ENCODE peak calls at places on chromosome 9, in nine cellular contexts. One of them, this sample, is unnamed.

GRCh38 chr9:131754846-131755245 is 15.0 kb upstream of the RAPGEF1 start:
- DNase-seq in caudate nucleus: no peak
- DNase-seq in M059J: no peak
- DNase-seq in germinal center: no peak
- DNase-seq in hypothalamus: no peak
- DNase-seq in G401: no peak
- DNase-seq in frontal cortex: no peak
- DNase-seq in NT2/D1: no peak
- DNase-seq in naive thymus-derived CD8-positive, alpha-beta T cell: no peak
- DNase-seq in this sample: no peak

GRCh38 chr9:105238302-105238701 is 6.1 kb upstream of the SLC44A1 start:
- DNase-seq in caudate nucleus: no peak
- DNase-seq in M059J: no peak
- DNase-seq in germinal center: no peak
- DNase-seq in hypothalamus: no peak
- DNase-seq in G401: no peak
- DNase-seq in frontal cortex: no peak
- DNase-seq in NT2/D1: no peak
- DNase-seq in naive thymus-derived CD8-positive, alpha-beta T cell: no peak
- DNase-seq in this sample: no peak

GRCh38 chr9:120583958-120584369 is 4.0 kb upstream of the CDK5RAP2 start:
- DNase-seq in caudate nucleus: no peak
- DNase-seq in M059J: peak; percentile 99
- DNase-seq in germinal center: peak; percentile 76
- DNase-seq in hypothalamus: peak; percentile 51
- DNase-seq in G401: no peak
- DNase-seq in frontal cortex: peak; percentile 68
- DNase-seq in NT2/D1: no peak
- DNase-seq in naive thymus-derived CD8-positive, alpha-beta T cell: peak; percentile 14
- DNase-seq in this sample: peak; percentile 78

GRCh38 chr9:17423681-17424011 is 155.2 kb upstream of the SH3GL2 start:
- DNase-seq in caudate nucleus: no peak
- DNase-seq in M059J: no peak
- DNase-seq in germinal center: no peak
- DNase-seq in hypothalamus: no peak
- DNase-seq in G401: no peak
- DNase-seq in frontal cortex: no peak
- DNase-seq in NT2/D1: no peak
- DNase-seq in naive thymus-derived CD8-positive, alpha-beta T cell: no peak
- DNase-seq in this sample: no peak

GRCh38 chr9:33007755-33008154 is 6.3 kb upstream of the APTX start:
- DNase-seq in caudate nucleus: no peak
- DNase-seq in M059J: no peak
- DNase-seq in germinal center: no peak
- DNase-seq in hypothalamus: no peak
- DNase-seq in G401: no peak
- DNase-seq in frontal cortex: no peak
- DNase-seq in NT2/D1: no peak
- DNase-seq in naive thymus-derived CD8-positive, alpha-beta T cell: no peak
- DNase-seq in this sample: no peak

GRCh38 chr9:78666818-78667429 is 370.0 kb downstream of the PSAT1 start:
- DNase-seq in caudate nucleus: no peak
- DNase-seq in M059J: peak; percentile 70
- DNase-seq in germinal center: no peak
- DNase-seq in hypothalamus: no peak
- DNase-seq in G401: no peak
- DNase-seq in frontal cortex: no peak
- DNase-seq in NT2/D1: no peak
- DNase-seq in naive thymus-derived CD8-positive, alpha-beta T cell: no peak
- DNase-seq in this sample: no peak

GRCh38 chr9:34628656-34629491 is at the start of gene ARID3C:
- DNase-seq in caudate nucleus: no peak
- DNase-seq in M059J: peak; percentile 17
- DNase-seq in germinal center: peak; percentile 62
- DNase-seq in hypothalamus: no peak
- DNase-seq in G401: peak; percentile 27
- DNase-seq in frontal cortex: no peak
- DNase-seq in NT2/D1: no peak
- DNase-seq in naive thymus-derived CD8-positive, alpha-beta T cell: no peak
- DNase-seq in this sample: no peak

GRCh38 chr9:92774274-92774673 is 9.6 kb upstream of the BICD2 start:
- DNase-seq in caudate nucleus: no peak
- DNase-seq in M059J: peak; percentile 87
- DNase-seq in germinal center: no peak
- DNase-seq in hypothalamus: no peak
- DNase-seq in G401: no peak
- DNase-seq in frontal cortex: no peak
- DNase-seq in NT2/D1: no peak
- DNase-seq in naive thymus-derived CD8-positive, alpha-beta T cell: no peak
- DNase-seq in this sample: peak; percentile 23

GRCh38 chr9:127917603-127918002 is 762 bp upstream of the ST6GALNAC4 start:
- DNase-seq in caudate nucleus: no peak
- DNase-seq in M059J: no peak
- DNase-seq in germinal center: peak; percentile 84
- DNase-seq in hypothalamus: no peak
- DNase-seq in G401: no peak
- DNase-seq in frontal cortex: no peak
- DNase-seq in NT2/D1: no peak
- DNase-seq in naive thymus-derived CD8-positive, alpha-beta T cell: no peak
- DNase-seq in this sample: no peak

GRCh38 chr9:126125577-126125976 is 201.1 kb upstream of the MVB12B start:
- DNase-seq in caudate nucleus: no peak
- DNase-seq in M059J: no peak
- DNase-seq in germinal center: no peak
- DNase-seq in hypothalamus: no peak
- DNase-seq in G401: no peak
- DNase-seq in frontal cortex: no peak
- DNase-seq in NT2/D1: no peak
- DNase-seq in naive thymus-derived CD8-positive, alpha-beta T cell: no peak
- DNase-seq in this sample: no peak

GRCh38 chr9:123225995-123226394 is 42.4 kb downstream of the STRBP start:
- DNase-seq in caudate nucleus: no peak
- DNase-seq in M059J: peak; percentile 10
- DNase-seq in germinal center: no peak
- DNase-seq in hypothalamus: no peak
- DNase-seq in G401: no peak
- DNase-seq in frontal cortex: no peak
- DNase-seq in NT2/D1: no peak
- DNase-seq in naive thymus-derived CD8-positive, alpha-beta T cell: no peak
- DNase-seq in this sample: no peak

GRCh38 chr9:106869028-106869427 is 6.1 kb downstream of the ZNF462 start:
- DNase-seq in caudate nucleus: no peak
- DNase-seq in M059J: peak; percentile 21
- DNase-seq in germinal center: no peak
- DNase-seq in hypothalamus: no peak
- DNase-seq in G401: no peak
- DNase-seq in frontal cortex: no peak
- DNase-seq in NT2/D1: no peak
- DNase-seq in naive thymus-derived CD8-positive, alpha-beta T cell: no peak
- DNase-seq in this sample: no peak

GRCh38 chr9:81490605-81491331 is 198.6 kb downstream of the TLE1 start:
- DNase-seq in caudate nucleus: no peak
- DNase-seq in M059J: peak; percentile 95
- DNase-seq in germinal center: no peak
- DNase-seq in hypothalamus: no peak
- DNase-seq in G401: no peak
- DNase-seq in frontal cortex: no peak
- DNase-seq in NT2/D1: no peak
- DNase-seq in naive thymus-derived CD8-positive, alpha-beta T cell: no peak
- DNase-seq in this sample: no peak

GRCh38 chr9:95070549-95071021 is 246.9 kb downstream of the FANCC start:
- DNase-seq in caudate nucleus: no peak
- DNase-seq in M059J: no peak
- DNase-seq in germinal center: no peak
- DNase-seq in hypothalamus: no peak
- DNase-seq in G401: no peak
- DNase-seq in frontal cortex: no peak
- DNase-seq in NT2/D1: no peak
- DNase-seq in naive thymus-derived CD8-positive, alpha-beta T cell: no peak
- DNase-seq in this sample: no peak

GRCh38 chr9:128360826-128361225 is 10.3 kb upstream of the URM1 start:
- DNase-seq in caudate nucleus: no peak
- DNase-seq in M059J: no peak
- DNase-seq in germinal center: no peak
- DNase-seq in hypothalamus: no peak
- DNase-seq in G401: no peak
- DNase-seq in frontal cortex: no peak
- DNase-seq in NT2/D1: no peak
- DNase-seq in naive thymus-derived CD8-positive, alpha-beta T cell: no peak
- DNase-seq in this sample: no peak

GRCh38 chr9:121298689-121299112 is 30.7 kb downstream of the GSN start:
- DNase-seq in caudate nucleus: no peak
- DNase-seq in M059J: no peak
- DNase-seq in germinal center: peak; percentile 60
- DNase-seq in hypothalamus: no peak
- DNase-seq in G401: no peak
- DNase-seq in frontal cortex: no peak
- DNase-seq in NT2/D1: no peak
- DNase-seq in naive thymus-derived CD8-positive, alpha-beta T cell: no peak
- DNase-seq in this sample: no peak

GRCh38 chr9:132647355-132647754 is 22.4 kb downstream of the DDX31 start:
- DNase-seq in caudate nucleus: no peak
- DNase-seq in M059J: peak; percentile 100
- DNase-seq in germinal center: no peak
- DNase-seq in hypothalamus: no peak
- DNase-seq in G401: no peak
- DNase-seq in frontal cortex: no peak
- DNase-seq in NT2/D1: no peak
- DNase-seq in naive thymus-derived CD8-positive, alpha-beta T cell: no peak
- DNase-seq in this sample: no peak

GRCh38 chr9:126690431-126691051 is 76.8 kb downstream of the LMX1B start:
- DNase-seq in caudate nucleus: no peak
- DNase-seq in M059J: no peak
- DNase-seq in germinal center: peak; percentile 62
- DNase-seq in hypothalamus: no peak
- DNase-seq in G401: no peak
- DNase-seq in frontal cortex: no peak
- DNase-seq in NT2/D1: no peak
- DNase-seq in naive thymus-derived CD8-positive, alpha-beta T cell: peak; percentile 33
- DNase-seq in this sample: peak; percentile 29

GRCh38 chr9:114161518-114161917 is 6.2 kb downstream of the COL27A1 start:
- DNase-seq in caudate nucleus: no peak
- DNase-seq in M059J: no peak
- DNase-seq in germinal center: no peak
- DNase-seq in hypothalamus: no peak
- DNase-seq in G401: no peak
- DNase-seq in frontal cortex: no peak
- DNase-seq in NT2/D1: no peak
- DNase-seq in naive thymus-derived CD8-positive, alpha-beta T cell: no peak
- DNase-seq in this sample: no peak

GRCh38 chr9:128633057-128633456 is 23.6 kb downstream of the DYNC2I2 start:
- DNase-seq in caudate nucleus: no peak
- DNase-seq in M059J: no peak
- DNase-seq in germinal center: no peak
- DNase-seq in hypothalamus: no peak
- DNase-seq in G401: no peak
- DNase-seq in frontal cortex: no peak
- DNase-seq in NT2/D1: no peak
- DNase-seq in naive thymus-derived CD8-positive, alpha-beta T cell: no peak
- DNase-seq in this sample: no peak

GRCh38 chr9:6902423-6902822 is 144.7 kb downstream of the KDM4C start:
- DNase-seq in caudate nucleus: no peak
- DNase-seq in M059J: peak; percentile 77
- DNase-seq in germinal center: no peak
- DNase-seq in hypothalamus: no peak
- DNase-seq in G401: no peak
- DNase-seq in frontal cortex: no peak
- DNase-seq in NT2/D1: no peak
- DNase-seq in naive thymus-derived CD8-positive, alpha-beta T cell: no peak
- DNase-seq in this sample: no peak

GRCh38 chr9:18438300-18438925 is 35.5 kb upstream of the ADAMTSL1 start:
- DNase-seq in caudate nucleus: no peak
- DNase-seq in M059J: peak; percentile 69
- DNase-seq in germinal center: no peak
- DNase-seq in hypothalamus: peak; percentile 29
- DNase-seq in G401: peak; percentile 17
- DNase-seq in frontal cortex: no peak
- DNase-seq in NT2/D1: no peak
- DNase-seq in naive thymus-derived CD8-positive, alpha-beta T cell: no peak
- DNase-seq in this sample: no peak

GRCh38 chr9:92254401-92255337 is 38.8 kb downstream of the IARS1 start:
- DNase-seq in caudate nucleus: no peak
- DNase-seq in M059J: no peak
- DNase-seq in germinal center: no peak
- DNase-seq in hypothalamus: no peak
- DNase-seq in G401: no peak
- DNase-seq in frontal cortex: no peak
- DNase-seq in NT2/D1: no peak
- DNase-seq in naive thymus-derived CD8-positive, alpha-beta T cell: no peak
- DNase-seq in this sample: no peak

GRCh38 chr9:16291921-16292320 is 578.5 kb downstream of the BNC2 start:
- DNase-seq in caudate nucleus: no peak
- DNase-seq in M059J: no peak
- DNase-seq in germinal center: no peak
- DNase-seq in hypothalamus: no peak
- DNase-seq in G401: no peak
- DNase-seq in frontal cortex: no peak
- DNase-seq in NT2/D1: no peak
- DNase-seq in naive thymus-derived CD8-positive, alpha-beta T cell: no peak
- DNase-seq in this sample: no peak

GRCh38 chr9:119370816-119371215 is 1.6 kb upstream of the BRINP1 start:
- DNase-seq in caudate nucleus: no peak
- DNase-seq in M059J: peak; percentile 20
- DNase-seq in germinal center: no peak
- DNase-seq in hypothalamus: no peak
- DNase-seq in G401: peak; percentile 63
- DNase-seq in frontal cortex: peak; percentile 48
- DNase-seq in NT2/D1: peak; percentile 71
- DNase-seq in naive thymus-derived CD8-positive, alpha-beta T cell: no peak
- DNase-seq in this sample: peak; percentile 5

GRCh38 chr9:137070906-137071275 is 534 bp upstream of the SAPCD2 start:
- DNase-seq in caudate nucleus: no peak
- DNase-seq in M059J: peak; percentile 35
- DNase-seq in germinal center: no peak
- DNase-seq in hypothalamus: peak; percentile 41
- DNase-seq in G401: peak; percentile 39
- DNase-seq in frontal cortex: peak; percentile 83
- DNase-seq in NT2/D1: no peak
- DNase-seq in naive thymus-derived CD8-positive, alpha-beta T cell: no peak
- DNase-seq in this sample: no peak

GRCh38 chr9:137482094-137482781 is 23.1 kb upstream of the NSMF start:
- DNase-seq in caudate nucleus: no peak
- DNase-seq in M059J: peak; percentile 98
- DNase-seq in germinal center: no peak
- DNase-seq in hypothalamus: no peak
- DNase-seq in G401: no peak
- DNase-seq in frontal cortex: no peak
- DNase-seq in NT2/D1: no peak
- DNase-seq in naive thymus-derived CD8-positive, alpha-beta T cell: no peak
- DNase-seq in this sample: peak; percentile 39

GRCh38 chr9:21657966-21658667 is 144.3 kb upstream of the MTAP start:
- DNase-seq in caudate nucleus: no peak
- DNase-seq in M059J: peak; percentile 47
- DNase-seq in germinal center: no peak
- DNase-seq in hypothalamus: no peak
- DNase-seq in G401: no peak
- DNase-seq in frontal cortex: no peak
- DNase-seq in NT2/D1: no peak
- DNase-seq in naive thymus-derived CD8-positive, alpha-beta T cell: no peak
- DNase-seq in this sample: no peak

GRCh38 chr9:71733176-71733575 is 35.1 kb downstream of the CEMIP2 start:
- DNase-seq in caudate nucleus: no peak
- DNase-seq in M059J: no peak
- DNase-seq in germinal center: no peak
- DNase-seq in hypothalamus: no peak
- DNase-seq in G401: no peak
- DNase-seq in frontal cortex: no peak
- DNase-seq in NT2/D1: no peak
- DNase-seq in naive thymus-derived CD8-positive, alpha-beta T cell: no peak
- DNase-seq in this sample: no peak

GRCh38 chr9:134910146-134910545 is 7.6 kb downstream of the FCN1 start:
- DNase-seq in caudate nucleus: no peak
- DNase-seq in M059J: no peak
- DNase-seq in germinal center: no peak
- DNase-seq in hypothalamus: no peak
- DNase-seq in G401: no peak
- DNase-seq in frontal cortex: no peak
- DNase-seq in NT2/D1: no peak
- DNase-seq in naive thymus-derived CD8-positive, alpha-beta T cell: no peak
- DNase-seq in this sample: no peak

GRCh38 chr9:38183994-38184568 is 115.1 kb upstream of the SHB start:
- DNase-seq in caudate nucleus: no peak
- DNase-seq in M059J: peak; percentile 55
- DNase-seq in germinal center: no peak
- DNase-seq in hypothalamus: no peak
- DNase-seq in G401: no peak
- DNase-seq in frontal cortex: no peak
- DNase-seq in NT2/D1: no peak
- DNase-seq in naive thymus-derived CD8-positive, alpha-beta T cell: no peak
- DNase-seq in this sample: peak; percentile 54

This sample was measured in Kasumi-1.